ENCODE peak calls at places on chromosomes 11 and 22, in nine cellular contexts. H is NB4, L is ovary, A is right lobe of liver, N is breast epithelium, M is endothelial cell of umbilical vein, Q is adrenal gland, Y is heart left ventricle, T is H54. S is an unnamed sample.

GRCh38 chr11:69729252-69729651 is 25.4 kb upstream of the FGF19 start:
- DNase-seq in H (no peak), L (no peak), A (no peak), N (no peak), M (no peak), Q (no peak), Y (no peak), T (no peak), S (no peak)

GRCh38 chr11:118064956-118065355 is 11.9 kb upstream of the TMPRSS4 start:
- DNase-seq in H (no peak), L (no peak), A (peak), N (no peak), M (no peak), Q (no peak), Y (no peak), T (no peak), S (no peak)

GRCh38 chr11:6474806-6475500 is 1.2 kb upstream of the TRIM3 start:
- DNase-seq in H (peak), L (no peak), A (no peak), N (no peak), M (no peak), Q (no peak), Y (no peak), T (peak), S (no peak)

GRCh38 chr22:19579880-19580279 is 55.7 kb upstream of the CLDN5 start:
- DNase-seq in H (peak), L (peak), A (no peak), N (peak), M (peak), Q (peak), Y (peak), T (no peak), S (no peak)

GRCh38 chr11:57567512-57568329 is at the start of gene UBE2L6:
- DNase-seq in H (peak), L (peak), A (peak), N (peak), M (no peak), Q (peak), Y (peak), T (peak), S (peak)

GRCh38 chr22:48576333-48577013 is 1251.2 kb downstream of the BRD1 start:
- DNase-seq in H (peak), L (no peak), A (no peak), N (no peak), M (no peak), Q (no peak), Y (no peak), T (no peak), S (no peak)

GRCh38 chr11:76604652-76605241 is 65.8 kb downstream of the LRRC32 start:
- DNase-seq in H (no peak), L (peak), A (peak), N (peak), M (no peak), Q (peak), Y (peak), T (no peak), S (no peak)

GRCh38 chr11:108970221-108970991 is 305.5 kb downstream of the DDX10 start:
- DNase-seq in H (no peak), L (no peak), A (no peak), N (no peak), M (no peak), Q (no peak), Y (no peak), T (no peak), S (no peak)

GRCh38 chr11:82796970-82797594 is 63.4 kb upstream of the FAM181B start:
- DNase-seq in H (no peak), L (no peak), A (no peak), N (no peak), M (no peak), Q (peak), Y (peak), T (no peak), S (no peak)

GRCh38 chr11:66136752-66137123 is 66.7 kb downstream of the PACS1 start:
- DNase-seq in H (peak), L (no peak), A (no peak), N (no peak), M (no peak), Q (no peak), Y (no peak), T (no peak), S (no peak)

GRCh38 chr11:2812371-2812991 is 73.1 kb downstream of the CDKN1C start:
- DNase-seq in H (peak), L (peak), A (peak), N (no peak), M (no peak), Q (no peak), Y (peak), T (no peak), S (no peak)

GRCh38 chr11:134416726-134417125 is 4.7 kb upstream of the B3GAT1 start:
- DNase-seq in H (no peak), L (no peak), A (no peak), N (no peak), M (no peak), Q (no peak), Y (no peak), T (no peak), S (no peak)

GRCh38 chr11:117857734-117858369 is 18.6 kb downstream of the FXYD6 start:
- DNase-seq in H (no peak), L (peak), A (no peak), N (no peak), M (no peak), Q (no peak), Y (peak), T (no peak), S (no peak)

GRCh38 chr22:49064836-49065235 is 762.8 kb downstream of the BRD1 start:
- DNase-seq in H (no peak), L (no peak), A (no peak), N (no peak), M (no peak), Q (no peak), Y (no peak), T (no peak), S (no peak)

GRCh38 chr11:109590782-109591181 is 168.8 kb downstream of the C11orf87 start:
- DNase-seq in H (no peak), L (no peak), A (no peak), N (no peak), M (no peak), Q (no peak), Y (no peak), T (no peak), S (no peak)

GRCh38 chr11:27282141-27282590 is 80.8 kb downstream of the CCDC34 start:
- DNase-seq in H (no peak), L (peak), A (peak), N (no peak), M (peak), Q (peak), Y (peak), T (no peak), S (no peak)

GRCh38 chr11:31855466-31855865 is 44.3 kb upstream of the PAX6 start:
- DNase-seq in H (no peak), L (no peak), A (no peak), N (no peak), M (no peak), Q (no peak), Y (no peak), T (no peak), S (no peak)

GRCh38 chr11:34366522-34366921 is 8.7 kb upstream of the ABTB2 start:
- DNase-seq in H (peak), L (no peak), A (no peak), N (no peak), M (peak), Q (peak), Y (no peak), T (no peak), S (peak)

GRCh38 chr11:75858613-75859012 is 43.6 kb downstream of the UVRAG start:
- DNase-seq in H (peak), L (no peak), A (no peak), N (no peak), M (no peak), Q (no peak), Y (no peak), T (no peak), S (no peak)

GRCh38 chr11:57356179-57356757 is 18.1 kb downstream of the P2RX3 start:
- DNase-seq in H (no peak), L (no peak), A (no peak), N (no peak), M (no peak), Q (no peak), Y (no peak), T (no peak), S (no peak)

GRCh38 chr11:33258631-33259184 is 1.5 kb downstream of the HIPK3 start:
- DNase-seq in H (no peak), L (peak), A (no peak), N (no peak), M (peak), Q (peak), Y (no peak), T (no peak), S (no peak)

GRCh38 chr11:45468265-45468856 is 182.2 kb upstream of the SYT13 start:
- DNase-seq in H (no peak), L (no peak), A (peak), N (no peak), M (peak), Q (no peak), Y (no peak), T (no peak), S (no peak)

GRCh38 chr22:31378123-31378522 is 21.3 kb upstream of the DRG1 start:
- DNase-seq in H (no peak), L (peak), A (no peak), N (no peak), M (peak), Q (peak), Y (peak), T (no peak), S (no peak)

GRCh38 chr22:33325232-33326004 is 267.2 kb upstream of the SYN3 start:
- DNase-seq in H (no peak), L (no peak), A (no peak), N (no peak), M (no peak), Q (no peak), Y (peak), T (no peak), S (no peak)

GRCh38 chr11:47944555-47945128 is 35.7 kb upstream of the PTPRJ start:
- DNase-seq in H (no peak), L (no peak), A (no peak), N (no peak), M (no peak), Q (no peak), Y (no peak), T (no peak), S (no peak)

GRCh38 chr22:30940655-30941362 is 27.8 kb downstream of the MORC2 start:
- DNase-seq in H (no peak), L (no peak), A (no peak), N (no peak), M (no peak), Q (no peak), Y (no peak), T (no peak), S (no peak)

GRCh38 chr11:2442554-2442953 is 1.8 kb downstream of the TRPM5 start:
- DNase-seq in H (no peak), L (no peak), A (no peak), N (no peak), M (no peak), Q (no peak), Y (no peak), T (no peak), S (no peak)

GRCh38 chr11:122197055-122197987 is 81.3 kb upstream of the BLID start:
- DNase-seq in H (peak), L (peak), A (no peak), N (no peak), M (peak), Q (peak), Y (no peak), T (peak), S (no peak)

GRCh38 chr11:128903248-128904041 is 12.3 kb downstream of the KCNJ5 start:
- DNase-seq in H (peak), L (no peak), A (no peak), N (no peak), M (no peak), Q (peak), Y (peak), T (peak), S (no peak)

GRCh38 chr22:20258584-20259335 is 9.4 kb downstream of the RTN4R start:
- DNase-seq in H (no peak), L (no peak), A (no peak), N (no peak), M (no peak), Q (no peak), Y (no peak), T (no peak), S (peak)

GRCh38 chr11:20243974-20244373 is 83.7 kb upstream of the DBX1 start:
- DNase-seq in H (no peak), L (no peak), A (no peak), N (no peak), M (no peak), Q (no peak), Y (no peak), T (no peak), S (peak)

GRCh38 chr22:38740754-38741153 is 15.0 kb downstream of the SUN2 start:
- DNase-seq in H (no peak), L (no peak), A (peak), N (no peak), M (no peak), Q (no peak), Y (no peak), T (no peak), S (no peak)

GRCh38 chr22:46595545-46595944 is 24.6 kb upstream of the GRAMD4 start:
- DNase-seq in H (no peak), L (no peak), A (no peak), N (no peak), M (no peak), Q (no peak), Y (peak), T (no peak), S (no peak)

GRCh38 chr11:67601098-67601497 is 5.6 kb upstream of the NDUFV1 start:
- DNase-seq in H (no peak), L (no peak), A (no peak), N (no peak), M (no peak), Q (no peak), Y (no peak), T (no peak), S (no peak)
- TF ChIP-seq POLR2A in H (no peak), L (no peak), A (no peak), N (no peak), M (no peak), Q (no peak), Y (no peak), T (no peak), S (no peak)

GRCh38 chr11:8690374-8691342 is 8.1 kb downstream of the RPL27A start:
- DNase-seq in H (no peak), L (no peak), A (no peak), N (peak), M (no peak), Q (no peak), Y (no peak), T (no peak), S (no peak)

GRCh38 chr11:8685820-8686219 is 3.2 kb downstream of the RPL27A start:
- DNase-seq in H (no peak), L (no peak), A (no peak), N (no peak), M (no peak), Q (no peak), Y (no peak), T (no peak), S (no peak)

GRCh38 chr11:8686325-8686724 is 3.7 kb downstream of the RPL27A start:
- DNase-seq in H (no peak), L (no peak), A (no peak), N (no peak), M (no peak), Q (no peak), Y (no peak), T (no peak), S (no peak)

GRCh38 chr11:8689726-8690255 is 7.2 kb downstream of the RPL27A start:
- DNase-seq in H (no peak), L (no peak), A (no peak), N (no peak), M (no peak), Q (no peak), Y (no peak), T (no peak), S (no peak)

GRCh38 chr11:8688414-8689362 is 6.1 kb downstream of the RPL27A start:
- DNase-seq in H (peak), L (peak), A (peak), N (peak), M (peak), Q (peak), Y (peak), T (peak), S (peak)
- TF ChIP-seq POLR2A in H (peak), L (no peak), A (peak), N (peak), M (peak), Q (peak), Y (peak), T (peak), S (peak)

GRCh38 chr11:130580372-130580771 is 131.9 kb downstream of the ADAMTS15 start:
- DNase-seq in H (no peak), L (peak), A (no peak), N (peak), M (peak), Q (no peak), Y (no peak), T (peak), S (no peak)
- TF ChIP-seq POLR2A in H (no peak), L (no peak), A (no peak), N (no peak), M (no peak), Q (no peak), Y (no peak), T (no peak), S (no peak)

GRCh38 chr11:112226062-112226921 is at the start of gene PTS:
- DNase-seq in H (peak), L (peak), A (peak), N (peak), M (peak), Q (peak), Y (peak), T (peak), S (peak)
- TF ChIP-seq POLR2A in H (peak), L (peak), A (peak), N (peak), M (peak), Q (peak), Y (peak), T (peak), S (peak)

DNA sequence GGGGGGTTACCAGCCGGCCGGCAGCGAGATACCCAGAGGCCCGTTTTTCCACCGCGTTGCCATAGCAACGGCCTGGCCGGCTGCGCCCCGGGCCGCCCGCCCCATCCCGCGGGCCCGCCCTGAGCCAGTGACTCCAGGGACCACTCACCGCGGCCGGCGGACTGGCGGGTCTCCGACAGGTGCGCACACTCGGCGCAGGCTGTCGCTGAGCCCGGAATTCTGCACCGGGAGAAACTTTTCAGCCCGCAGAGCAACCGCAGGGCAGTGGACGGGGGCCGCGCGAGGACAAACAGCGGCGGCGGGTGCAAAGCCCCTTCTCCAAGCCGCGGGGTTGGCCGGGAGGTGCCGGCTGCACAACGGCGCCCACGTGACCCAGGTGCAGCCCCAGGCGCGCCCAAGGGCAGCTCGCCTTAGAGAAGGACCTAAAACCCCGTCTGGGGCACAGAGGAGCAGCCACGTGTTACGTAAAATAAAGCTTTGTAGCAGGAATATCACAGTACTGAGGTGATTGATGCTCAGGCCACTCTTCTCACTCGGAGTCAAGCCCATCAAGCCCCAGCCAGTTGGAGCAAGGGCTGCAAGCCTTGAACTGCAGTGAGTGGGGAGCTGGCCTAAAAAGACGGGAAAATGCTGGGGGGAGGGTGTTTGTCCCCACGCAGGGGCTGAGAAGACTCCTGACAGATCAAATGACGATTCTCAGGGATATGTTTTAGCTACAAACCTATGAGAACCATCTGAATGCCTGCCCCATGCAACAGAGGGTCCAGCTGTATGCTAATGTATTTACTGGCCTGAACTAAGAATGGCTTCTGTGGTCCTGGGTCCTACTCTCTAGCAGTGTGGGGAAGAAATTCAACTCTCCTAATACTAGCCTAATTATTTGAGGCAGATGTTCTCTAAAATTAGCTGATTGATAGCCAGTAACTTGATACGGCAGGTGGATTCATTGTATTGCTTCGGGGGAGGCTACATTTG is at the start of gene STK33:
- DNase-seq in H (no peak), L (peak), A (peak), N (no peak), M (no peak), Q (peak), Y (peak), T (peak), S (peak)
- TF ChIP-seq POLR2A in H (no peak), L (no peak), A (no peak), N (no peak), M (no peak), Q (no peak), Y (no peak), T (no peak), S (no peak)

DNA sequence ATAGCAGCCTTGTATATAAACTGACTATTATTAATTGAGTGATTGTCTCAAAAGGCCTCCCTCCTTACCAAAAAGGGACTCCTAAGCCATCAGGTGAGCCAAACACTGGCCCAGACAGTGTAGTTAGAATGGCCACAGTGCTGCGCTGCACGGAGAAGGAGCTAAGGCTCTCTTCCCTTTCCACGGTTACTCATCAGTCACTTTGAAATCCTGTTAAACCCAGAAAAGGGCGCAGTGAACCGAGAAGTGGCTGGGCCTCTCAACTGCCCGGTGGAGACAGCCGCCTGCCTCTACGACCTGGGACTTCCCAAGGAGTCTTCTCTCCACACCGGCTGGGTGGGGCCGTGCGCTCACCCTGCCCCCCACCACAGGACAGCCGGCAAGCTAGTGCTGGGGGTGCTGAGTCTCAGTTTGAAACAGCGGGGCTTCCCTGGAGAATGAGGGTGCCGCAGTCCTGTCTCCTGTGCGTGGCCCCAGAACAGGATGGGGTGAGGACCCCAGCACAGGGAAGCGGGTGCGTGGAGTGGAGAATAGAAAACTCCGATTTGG is 1.3 kb downstream of the MYH9 start:
- DNase-seq in H (peak), L (no peak), A (peak), N (no peak), M (peak), Q (peak), Y (no peak), T (no peak), S (peak)
- TF ChIP-seq POLR2A in H (no peak), L (no peak), A (peak), N (no peak), M (no peak), Q (peak), Y (no peak), T (no peak), S (no peak)

GRCh38 chr11:120400564-120401364 is 64.6 kb downstream of the ARHGEF12 start:
- DNase-seq in H (peak), L (no peak), A (no peak), N (no peak), M (peak), Q (peak), Y (no peak), T (peak), S (no peak)
- TF ChIP-seq POLR2A in H (no peak), L (no peak), A (no peak), N (no peak), M (no peak), Q (peak), Y (no peak), T (no peak), S (no peak)

GRCh38 chr11:64227405-64227956 is 1.4 kb downstream of the NUDT22 start:
- DNase-seq in H (no peak), L (peak), A (no peak), N (no peak), M (no peak), Q (no peak), Y (no peak), T (no peak), S (no peak)
- TF ChIP-seq POLR2A in H (no peak), L (no peak), A (no peak), N (no peak), M (no peak), Q (no peak), Y (no peak), T (no peak), S (no peak)

GRCh38 chr22:42881982-42882656 is 25.0 kb upstream of the ARFGAP3 start:
- DNase-seq in H (no peak), L (no peak), A (peak), N (no peak), M (no peak), Q (peak), Y (no peak), T (no peak), S (no peak)
- TF ChIP-seq POLR2A in H (no peak), L (no peak), A (peak), N (no peak), M (no peak), Q (peak), Y (no peak), T (no peak), S (no peak)

GRCh38 chr22:43183496-43184263 is 3.3 kb downstream of the TTLL12 start:
- DNase-seq in H (peak), L (no peak), A (no peak), N (no peak), M (peak), Q (peak), Y (no peak), T (no peak), S (peak)

GRCh38 chr22:43185860-43186261 is 1.1 kb downstream of the TTLL12 start:
- DNase-seq in H (peak), L (peak), A (peak), N (peak), M (peak), Q (peak), Y (peak), T (no peak), S (peak)

GRCh38 chr22:43187171-43188099 is 501 bp upstream of the TTLL12 start:
- DNase-seq in H (peak), L (peak), A (peak), N (peak), M (peak), Q (peak), Y (peak), T (peak), S (peak)

GRCh38 chr22:43188829-43189545 is 2.1 kb upstream of the TTLL12 start:
- DNase-seq in H (no peak), L (no peak), A (no peak), N (no peak), M (no peak), Q (no peak), Y (no peak), T (no peak), S (no peak)

GRCh38 chr22:43186272-43187170 is at the start of gene TTLL12:
- DNase-seq in H (peak), L (peak), A (peak), N (no peak), M (peak), Q (peak), Y (peak), T (no peak), S (peak)
- TF ChIP-seq POLR2A in H (peak), L (no peak), A (peak), N (no peak), M (peak), Q (peak), Y (peak), T (peak), S (peak)

S was measured in erythroblast.